ENCODE peak calls at places on chromosomes 6 and 20, in seven cellular contexts. G is T-cell; V is stimulated activated CD8-positive, alpha-beta memory T cell treated with anti-CD3 and anti-CD28 coated beads, Interleukin-15, amount 100 ng/mL, for 4 hours; P is stimulated activated CD4-positive, alpha-beta T cell treated with anti-CD3 and anti-CD28 coated beads, Interleukin-4, amount 100 ng/mL, for 24 hours; W is M059J; K is IMR-90; X is activated gamma-delta T cell treated with Interleukin-2 at 50 U/mL for 16 hours. J is an unnamed sample.

GRCh38 chr6:28794175-28795002 is 129.4 kb downstream of the TRIM27 start:
- DNase-seq in P (no peak), G (no peak), V (no peak), W (peak), X (no peak), K (peak), J (peak)

GRCh38 chr6:111423960-111424846 is 58.8 kb downstream of the REV3L start:
- DNase-seq in V (no peak), K (peak), G (no peak), X (no peak), P (no peak), W (peak), J (peak)

GRCh38 chr6:37862415-37862814 is 42.9 kb downstream of the ZFAND3 start:
- DNase-seq in W (peak), X (no peak), P (no peak), K (no peak), V (no peak), G (no peak), J (no peak)

GRCh38 chr20:10792291-10792690 is 118.5 kb upstream of the JAG1 start:
- DNase-seq in K (no peak), X (no peak), W (peak), V (no peak), G (no peak), P (no peak), J (no peak)

GRCh38 chr6:151240036-151240685 is 394 bp downstream of the AKAP12 start:
- DNase-seq in X (no peak), P (peak), V (peak), W (peak), K (peak), G (no peak), J (no peak)

GRCh38 chr20:60206259-60206658 is 248.0 kb downstream of the CDH26 start:
- DNase-seq in G (no peak), X (no peak), P (no peak), K (peak), V (no peak), W (peak), J (peak)

GRCh38 chr20:21767739-21768223 is 62.3 kb downstream of the PAX1 start:
- DNase-seq in G (no peak), X (no peak), P (no peak), V (no peak), K (no peak), W (peak), J (no peak)

GRCh38 chr20:38334016-38334415 is 12.3 kb upstream of the LBP start:
- DNase-seq in P (no peak), X (no peak), K (no peak), W (no peak), G (no peak), V (no peak), J (no peak)

GRCh38 chr6:24690561-24690960 is 23.7 kb downstream of the ACOT13 start:
- DNase-seq in P (no peak), K (no peak), V (no peak), G (no peak), W (no peak), X (no peak), J (no peak)